ENCODE peak calls at places on chromosomes 7 and 10, in eight cellular contexts. X is stomach, U is HFFc6, N is nephron progenitor cell, Y is astrocyte of the spinal cord, S is thyroid gland, E is BE2C, G is cardiac fibroblast. J is an unnamed sample.

GRCh38 chr7:38975944-38976392 is 1.7 kb upstream of the POU6F2 start:
- DNase-seq in N (peak), E (no peak), X (no peak), G (no peak), Y (no peak), U (no peak), S (no peak), J (no peak)

GRCh38 chr7:157775021-157775559 is 438.3 kb downstream of the DNAJB6 start:
- DNase-seq in Y (no peak), N (no peak), G (no peak), S (no peak), X (no peak), E (no peak), U (no peak), J (no peak)

GRCh38 chr7:115561341-115562110 is 469.0 kb downstream of the TFEC start:
- DNase-seq in E (no peak), G (peak), X (no peak), U (peak), Y (peak), S (no peak), N (no peak), J (no peak)

GRCh38 chr10:29699621-29700020 is 64.8 kb upstream of the SVIL start:
- DNase-seq in N (no peak), S (no peak), E (no peak), Y (no peak), U (no peak), G (no peak), X (no peak), J (no peak)

GRCh38 chr7:150356265-150356897 is 12.2 kb upstream of the REPIN1 start:
- DNase-seq in N (no peak), G (peak), U (no peak), Y (peak), S (no peak), X (no peak), E (no peak), J (no peak)

GRCh38 chr10:108465871-108466641 is 1301.5 kb upstream of the SORCS1 start:
- DNase-seq in X (peak), N (peak), G (peak), S (peak), U (no peak), Y (peak), E (no peak), J (no peak)

GRCh38 chr7:100195222-100195621 is 17.5 kb downstream of the STAG3 start:
- DNase-seq in S (no peak), N (no peak), X (no peak), G (no peak), Y (no peak), E (no peak), U (no peak), J (no peak)

GRCh38 chr10:14022954-14023353 is 307.8 kb downstream of the FRMD4A start:
- DNase-seq in X (no peak), U (no peak), N (no peak), Y (no peak), E (no peak), S (no peak), G (peak), J (no peak)

GRCh38 chr7:129497156-129497555 is 5.2 kb upstream of the SMKR1 start:
- DNase-seq in N (no peak), Y (no peak), U (no peak), E (no peak), G (no peak), X (no peak), S (no peak), J (no peak)

GRCh38 chr10:80046629-80047441 is 31.6 kb upstream of the TMEM254 start:
- DNase-seq in S (peak), Y (peak), N (peak), G (peak), U (peak), E (peak), X (peak), J (peak)

GRCh38 chr7:43199333-43199732 is 86.9 kb downstream of the HECW1 start:
- DNase-seq in S (no peak), U (peak), Y (peak), G (peak), E (no peak), N (no peak), X (no peak), J (no peak)

GRCh38 chr10:77819210-77820140 is 107.1 kb downstream of the DLG5 start:
- DNase-seq in N (no peak), S (no peak), Y (no peak), U (no peak), X (no peak), E (no peak), G (no peak), J (no peak)

GRCh38 chr7:101924171-101924570 is 106.7 kb downstream of the CUX1 start:
- DNase-seq in S (no peak), G (peak), Y (peak), N (no peak), X (no peak), U (peak), E (no peak), J (no peak)

GRCh38 chr7:139602143-139602722 is 78.7 kb downstream of the CLEC2L start:
- DNase-seq in X (no peak), U (peak), S (no peak), Y (peak), G (peak), N (no peak), E (no peak), J (no peak)

GRCh38 chr7:128725524-128725923 is 13.6 kb upstream of the CALU start:
- DNase-seq in Y (no peak), G (no peak), U (no peak), N (no peak), E (no peak), S (no peak), X (no peak), J (no peak)

GRCh38 chr10:111856631-111857030 is 326.9 kb downstream of the GPAM start:
- DNase-seq in X (no peak), Y (no peak), G (no peak), U (no peak), E (no peak), S (no peak), N (no peak), J (no peak)

GRCh38 chr7:16984346-16984745 is 102.6 kb upstream of the AGR3 start:
- DNase-seq in X (no peak), S (no peak), U (no peak), Y (no peak), G (peak), N (no peak), E (no peak), J (peak)

GRCh38 chr10:30040597-30040996 is 18.8 kb downstream of the JCAD start:
- DNase-seq in U (no peak), E (no peak), N (no peak), S (no peak), Y (no peak), G (no peak), X (no peak), J (no peak)

GRCh38 chr10:82464419-82464818 is 589.4 kb downstream of the NRG3 start:
- DNase-seq in U (no peak), N (no peak), S (no peak), X (no peak), G (no peak), E (no peak), Y (no peak), J (no peak)

GRCh38 chr10:1022413-1022812 is 3.2 kb downstream of the IDI2 start:
- DNase-seq in U (no peak), S (no peak), G (no peak), E (no peak), X (no peak), N (no peak), Y (no peak), J (no peak)

GRCh38 chr10:133259603-133259992 is 17.1 kb downstream of the ADAM8 start:
- DNase-seq in U (no peak), G (no peak), N (no peak), S (no peak), X (no peak), Y (no peak), E (no peak), J (no peak)

GRCh38 chr10:46534828-46535524 is 21.5 kb downstream of the GPRIN2 start:
- DNase-seq in X (peak), U (no peak), S (no peak), E (peak), Y (no peak), N (no peak), G (no peak), J (no peak)
- TF ChIP-seq CTCF in X (no peak), U (no peak), S (no peak), E (no peak), Y (no peak), N (no peak), G (no peak), J (no peak)

DNA sequence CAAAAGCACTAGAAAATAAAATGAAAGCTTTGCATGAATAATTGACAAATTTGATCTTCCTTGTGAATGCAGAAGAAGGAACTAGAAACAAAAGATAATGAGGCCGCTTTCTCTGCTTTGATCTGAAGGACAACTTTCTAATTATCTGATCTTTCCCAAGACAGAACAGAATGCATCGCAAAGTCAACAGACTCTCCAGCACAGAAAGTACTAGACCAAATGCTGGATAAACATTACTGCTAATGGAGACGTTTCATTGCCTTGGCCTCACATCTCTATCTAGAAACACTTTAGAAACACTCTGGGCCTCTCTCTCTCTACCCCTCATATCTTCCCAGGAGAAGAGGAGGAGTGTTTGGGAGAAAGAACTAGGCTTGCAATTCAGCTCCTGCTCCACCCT is 76.4 kb downstream of the LRRC17 start:
- DNase-seq in Y (no peak), G (no peak), U (no peak), X (no peak), E (no peak), N (no peak), S (no peak), J (no peak)
- TF ChIP-seq CTCF in Y (no peak), G (no peak), U (no peak), X (no peak), E (no peak), N (no peak), S (no peak), J (no peak)

GRCh38 chr10:86583983-86584382 is 62.4 kb upstream of the WAPL start:
- DNase-seq in X (no peak), S (no peak), G (no peak), E (no peak), N (no peak), Y (no peak), U (no peak), J (no peak)
- TF ChIP-seq CTCF in X (no peak), S (no peak), G (no peak), E (peak), N (no peak), Y (no peak), U (peak), J (no peak)

DNA sequence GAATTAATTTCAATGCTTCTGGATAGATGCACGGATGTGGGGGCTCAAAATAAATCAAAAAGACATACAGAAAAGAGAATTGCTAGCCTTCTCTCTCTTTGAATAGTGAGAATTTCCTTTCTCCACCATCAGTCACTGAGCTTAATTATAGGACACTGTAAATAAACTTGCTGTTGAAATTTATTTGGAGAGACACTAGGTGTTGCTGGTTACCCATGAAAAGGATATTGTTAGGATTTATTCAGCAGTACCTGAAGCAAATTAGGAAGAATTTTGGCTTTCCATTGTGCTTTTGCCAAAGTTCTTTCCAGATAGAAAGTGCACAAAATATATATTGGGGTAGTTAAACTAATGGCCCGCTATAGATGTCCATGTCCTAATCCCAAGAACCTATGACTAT is 27.6 kb downstream of the GCC1 start:
- DNase-seq in Y (no peak), G (peak), E (no peak), N (no peak), X (no peak), S (no peak), U (no peak), J (no peak)
- TF ChIP-seq CTCF in Y (no peak), G (no peak), E (no peak), N (no peak), X (no peak), S (no peak), U (no peak), J (no peak)

GRCh38 chr10:3220853-3221252 is 48.3 kb upstream of the PITRM1 start:
- DNase-seq in G (no peak), U (peak), X (no peak), E (no peak), Y (peak), S (no peak), N (no peak), J (no peak)

GRCh38 chr10:3225589-3225988 is 53.0 kb upstream of the PITRM1 start:
- DNase-seq in Y (peak), S (no peak), N (no peak), U (peak), E (no peak), X (no peak), G (peak), J (no peak)

GRCh38 chr10:3224241-3224640 is 51.7 kb upstream of the PITRM1 start:
- DNase-seq in G (no peak), X (no peak), N (no peak), E (no peak), U (no peak), Y (no peak), S (no peak), J (no peak)

GRCh38 chr10:3217853-3218252 is 45.3 kb upstream of the PITRM1 start:
- DNase-seq in X (no peak), Y (no peak), N (no peak), S (no peak), E (no peak), G (no peak), U (no peak), J (no peak)

DNA sequence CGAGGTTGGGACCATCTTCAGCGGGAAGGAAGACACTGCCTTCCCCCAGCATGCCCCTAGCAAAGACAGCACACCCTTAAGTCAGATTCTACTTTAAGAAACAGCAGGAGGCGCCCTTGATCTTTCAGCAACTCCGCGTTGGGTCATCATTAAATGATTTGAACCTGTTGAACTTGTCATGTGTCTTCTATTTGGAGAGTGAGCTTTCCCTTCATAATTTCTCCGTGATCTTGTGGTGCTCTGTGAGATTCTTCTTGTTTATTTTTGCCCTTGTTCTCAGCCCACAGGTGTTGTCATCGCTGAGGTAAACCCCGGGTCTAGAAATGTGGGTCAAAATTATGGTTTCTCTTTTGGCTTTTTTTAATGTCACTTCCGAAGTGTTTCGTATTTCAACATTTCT is 49.5 kb upstream of the PITRM1 start:
- DNase-seq in X (no peak), G (no peak), N (no peak), U (no peak), Y (peak), S (no peak), E (no peak), J (no peak)
- TF ChIP-seq CTCF in X (no peak), G (peak), N (peak), U (peak), Y (peak), S (no peak), E (peak), J (no peak)

GRCh38 chr7:148483515-148483914 is 107.1 kb upstream of the C7orf33 start:
- DNase-seq in N (no peak), E (no peak), S (no peak), G (no peak), U (no peak), Y (no peak), X (peak), J (no peak)

GRCh38 chr7:148484486-148484885 is 106.1 kb upstream of the C7orf33 start:
- DNase-seq in N (no peak), S (no peak), U (no peak), X (no peak), E (no peak), G (no peak), Y (no peak), J (no peak)

GRCh38 chr7:148483941-148484340 is 106.6 kb upstream of the C7orf33 start:
- DNase-seq in U (no peak), S (no peak), N (no peak), X (no peak), Y (no peak), G (no peak), E (no peak), J (no peak)

GRCh38 chr7:148486937-148487336 is 103.6 kb upstream of the C7orf33 start:
- DNase-seq in N (no peak), G (no peak), E (no peak), Y (no peak), X (no peak), U (no peak), S (no peak), J (no peak)

GRCh38 chr7:148485618-148486017 is 104.9 kb upstream of the C7orf33 start:
- DNase-seq in S (no peak), X (no peak), U (no peak), N (no peak), G (no peak), E (no peak), Y (peak), J (no peak)
- TF ChIP-seq CTCF in S (no peak), X (no peak), U (no peak), N (no peak), G (no peak), E (peak), Y (no peak), J (no peak)

DNA sequence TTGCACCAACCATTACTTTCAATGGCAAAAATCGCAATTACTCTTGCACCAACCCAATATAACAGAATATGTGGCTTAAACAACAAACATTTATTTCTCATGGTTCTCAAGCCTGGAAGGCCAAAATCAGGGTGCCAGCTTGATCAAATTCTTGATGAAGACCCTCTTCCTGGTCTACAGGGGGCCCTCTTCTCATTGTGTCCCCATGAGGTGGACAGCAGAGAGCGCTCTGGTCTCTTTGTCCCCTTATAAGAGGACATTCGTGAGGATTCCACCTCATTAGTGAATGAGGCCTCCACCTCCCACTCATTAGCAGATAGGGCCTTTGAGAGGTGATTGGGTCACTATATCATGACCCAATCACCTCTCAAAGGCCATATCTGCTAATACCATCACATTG is 120.0 kb downstream of the CALN1 start:
- DNase-seq in X (no peak), N (no peak), S (no peak), E (no peak), G (no peak), U (no peak), Y (no peak), J (no peak)
- TF ChIP-seq CTCF in X (no peak), N (no peak), S (no peak), E (no peak), G (no peak), U (no peak), Y (no peak), J (no peak)

DNA sequence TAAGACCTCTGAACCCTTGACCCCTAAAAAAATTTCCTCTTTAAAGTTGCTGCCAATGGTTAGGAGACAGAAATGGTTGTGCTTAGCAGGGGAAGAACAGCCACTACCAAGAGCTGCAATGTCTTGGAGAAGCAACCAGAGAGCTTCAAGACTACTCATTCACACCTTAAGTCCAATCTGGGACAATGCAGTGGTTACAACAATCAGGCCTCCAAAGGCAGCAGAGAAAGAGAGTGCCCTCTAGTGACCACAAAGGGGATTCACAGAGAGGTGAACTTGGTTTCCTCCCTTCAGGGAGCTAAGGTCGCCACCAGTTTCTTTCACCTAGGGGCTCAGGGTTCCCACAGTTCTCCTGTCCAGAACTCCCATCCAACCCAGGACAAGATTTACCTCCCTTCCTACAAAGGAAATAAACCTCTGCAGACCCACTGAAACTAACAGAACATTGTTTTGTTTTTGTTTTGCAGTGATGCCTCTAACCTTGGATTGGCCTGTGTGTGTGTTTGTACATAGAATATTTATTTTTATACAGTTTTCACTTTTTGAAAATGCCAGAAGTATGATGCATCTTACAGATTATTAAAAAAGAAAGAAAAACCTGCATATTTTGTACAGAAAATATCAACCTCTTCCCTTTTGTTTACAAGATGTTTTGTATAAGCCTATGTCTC is 94.3 kb upstream of the MACROH2A2 start:
- DNase-seq in E (no peak), N (no peak), S (no peak), X (peak), Y (peak), G (peak), U (peak), J (peak)
- TF ChIP-seq CTCF in E (peak), N (peak), S (peak), X (peak), Y (peak), G (peak), U (peak), J (peak)

GRCh38 chr10:52814506-52814905 is 41.9 kb upstream of the MBL2 start:
- DNase-seq in G (no peak), E (no peak), X (no peak), Y (no peak), U (no peak), N (no peak), S (no peak), J (no peak)

GRCh38 chr10:52820316-52820715 is 47.7 kb upstream of the MBL2 start:
- DNase-seq in E (no peak), U (no peak), Y (no peak), X (no peak), S (no peak), G (no peak), N (no peak), J (no peak)

DNA sequence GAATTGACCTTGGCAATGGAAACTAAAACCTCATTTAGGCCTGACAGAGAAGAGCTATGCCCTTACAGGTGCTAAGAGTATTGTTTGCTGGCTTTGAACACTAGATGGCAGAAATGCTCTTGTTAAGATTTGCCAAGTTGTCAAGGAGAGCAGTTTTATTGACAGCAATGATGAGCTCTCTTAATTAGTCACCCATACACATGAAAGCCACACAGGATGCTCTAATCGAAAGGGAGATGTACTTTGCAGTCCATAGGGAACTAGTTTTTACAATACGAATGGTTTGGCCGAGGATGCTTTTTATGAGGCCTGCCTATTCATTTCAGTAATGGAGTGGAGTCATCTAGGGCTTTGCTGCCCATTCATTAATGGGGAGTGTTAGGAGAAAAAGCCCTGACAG is 45.4 kb upstream of the MBL2 start:
- DNase-seq in G (peak), E (no peak), X (no peak), U (peak), S (no peak), N (peak), Y (peak), J (peak)
- TF ChIP-seq CTCF in G (peak), E (peak), X (peak), U (peak), S (no peak), N (peak), Y (peak), J (peak)

J was measured in Calu3.